ENCODE peak calls at places on chromosomes 12 and 14, in five cellular contexts. One of them, this sample, is unnamed. For H3K27me3, the result is how much of the 10 kb centered on the place peaks cover.

GRCh38 chr14:51398898-51399297 is 158.9 kb downstream of the TMX1 start:
- DNase-seq in pancreas: no peak
- DNase-seq in body of pancreas: no peak
- DNase-seq in cardiac muscle cell: no peak
- DNase-seq in PC-9: peak
- DNase-seq in this sample: no peak

GRCh38 chr12:65741662-65742480 is 82.4 kb upstream of the HMGA2 start:
- DNase-seq in PC-9: no peak
- DNase-seq in body of pancreas: peak
- DNase-seq in pancreas: no peak
- DNase-seq in cardiac muscle cell: peak
- DNase-seq in this sample: peak

GRCh38 chr14:52315355-52315718 is 1.2 kb downstream of the PTGER2 start:
- DNase-seq in PC-9: no peak
- DNase-seq in cardiac muscle cell: no peak
- DNase-seq in body of pancreas: no peak
- DNase-seq in pancreas: no peak
- DNase-seq in this sample: no peak

GRCh38 chr12:97386133-97386581 is 76.4 kb upstream of the RMST start:
- DNase-seq in cardiac muscle cell: no peak
- DNase-seq in body of pancreas: peak
- DNase-seq in pancreas: no peak
- DNase-seq in PC-9: no peak
- DNase-seq in this sample: no peak

GRCh38 chr14:81303258-81303935 is 82.6 kb upstream of the GTF2A1 start:
- DNase-seq in cardiac muscle cell: no peak
- DNase-seq in body of pancreas: peak
- DNase-seq in pancreas: peak
- DNase-seq in PC-9: peak
- DNase-seq in this sample: peak

GRCh38 chr12:27969011-27969900 is 3.3 kb downstream of the PTHLH start:
- DNase-seq in body of pancreas: peak
- DNase-seq in pancreas: peak
- DNase-seq in PC-9: no peak
- DNase-seq in cardiac muscle cell: peak
- DNase-seq in this sample: no peak

GRCh38 chr12:103748002-103748401 is 93.0 kb downstream of the NT5DC3 start:
- DNase-seq in pancreas: no peak
- DNase-seq in body of pancreas: no peak
- DNase-seq in cardiac muscle cell: no peak
- DNase-seq in PC-9: peak
- DNase-seq in this sample: no peak

GRCh38 chr12:114263031-114263825 is 142.7 kb downstream of the TBX5 start:
- DNase-seq in cardiac muscle cell: no peak
- DNase-seq in body of pancreas: no peak
- DNase-seq in pancreas: no peak
- DNase-seq in PC-9: no peak
- DNase-seq in this sample: no peak

GRCh38 chr14:106422066-106422465 is 895.7 kb downstream of the TMEM121 start:
- DNase-seq in body of pancreas: no peak
- DNase-seq in pancreas: no peak
- DNase-seq in PC-9: no peak
- DNase-seq in cardiac muscle cell: no peak
- DNase-seq in this sample: no peak

GRCh38 chr12:56299308-56299852 is 750 bp downstream of the CS start:
- DNase-seq in PC-9: no peak
- DNase-seq in cardiac muscle cell: no peak
- DNase-seq in pancreas: no peak
- DNase-seq in body of pancreas: peak
- DNase-seq in this sample: no peak

GRCh38 chr12:26806556-26806955 is 26.4 kb downstream of the ITPR2 start:
- DNase-seq in pancreas: no peak
- DNase-seq in body of pancreas: no peak
- DNase-seq in PC-9: no peak
- DNase-seq in cardiac muscle cell: no peak
- DNase-seq in this sample: no peak

GRCh38 chr12:129911437-129912049 is 7.7 kb upstream of the TMEM132D start:
- DNase-seq in cardiac muscle cell: peak
- DNase-seq in PC-9: no peak
- DNase-seq in pancreas: peak
- DNase-seq in body of pancreas: peak
- DNase-seq in this sample: no peak

GRCh38 chr12:100348657-100349454 is 8.0 kb upstream of the SLC17A8 start:
- DNase-seq in PC-9: no peak
- DNase-seq in pancreas: no peak
- DNase-seq in cardiac muscle cell: no peak
- DNase-seq in body of pancreas: no peak
- DNase-seq in this sample: no peak

GRCh38 chr14:34461334-34462131 is 507 bp downstream of the SPTSSA start:
- DNase-seq in body of pancreas: peak
- DNase-seq in cardiac muscle cell: peak
- DNase-seq in pancreas: peak
- DNase-seq in PC-9: peak
- DNase-seq in this sample: no peak

GRCh38 chr14:81400202-81400678 is at the start of gene STON2:
- DNase-seq in body of pancreas: peak
- DNase-seq in cardiac muscle cell: no peak
- DNase-seq in PC-9: peak
- DNase-seq in pancreas: no peak
- DNase-seq in this sample: no peak

GRCh38 chr12:121792607-121793500 is 634 bp downstream of the RHOF start:
- DNase-seq in pancreas: peak
- DNase-seq in PC-9: peak
- DNase-seq in cardiac muscle cell: peak
- DNase-seq in body of pancreas: no peak
- DNase-seq in this sample: peak

GRCh38 chr14:79011091-79011919 is 841.1 kb downstream of the NRXN3 start:
- DNase-seq in PC-9: peak
- DNase-seq in cardiac muscle cell: peak
- DNase-seq in body of pancreas: peak
- DNase-seq in pancreas: peak
- DNase-seq in this sample: no peak

GRCh38 chr14:58362798-58363412 is 32.8 kb upstream of the TOMM20L start:
- DNase-seq in PC-9: no peak
- DNase-seq in body of pancreas: no peak
- DNase-seq in pancreas: no peak
- DNase-seq in cardiac muscle cell: peak
- DNase-seq in this sample: no peak

GRCh38 chr14:77076118-77076631 is 21.9 kb upstream of the CIPC start:
- DNase-seq in pancreas: no peak
- DNase-seq in body of pancreas: peak
- DNase-seq in PC-9: no peak
- DNase-seq in cardiac muscle cell: no peak
- DNase-seq in this sample: no peak

GRCh38 chr12:88854260-88854659 is 274.0 kb upstream of the KITLG start:
- DNase-seq in body of pancreas: no peak
- DNase-seq in PC-9: peak
- DNase-seq in pancreas: no peak
- DNase-seq in cardiac muscle cell: no peak
- DNase-seq in this sample: no peak

GRCh38 chr12:112988224-112988623 is 9.9 kb downstream of the OAS2 start:
- DNase-seq in pancreas: no peak
- DNase-seq in PC-9: no peak
- DNase-seq in body of pancreas: no peak
- DNase-seq in cardiac muscle cell: no peak
- DNase-seq in this sample: no peak

GRCh38 chr12:71125515-71125914 is 32.3 kb downstream of the TSPAN8 start:
- DNase-seq in PC-9: no peak
- DNase-seq in cardiac muscle cell: no peak
- DNase-seq in pancreas: no peak
- DNase-seq in body of pancreas: peak
- DNase-seq in this sample: no peak

GRCh38 chr12:101051901-101052550 is 158.0 kb downstream of the SLC5A8 start:
- DNase-seq in body of pancreas: peak
- DNase-seq in cardiac muscle cell: no peak
- DNase-seq in pancreas: peak
- DNase-seq in PC-9: no peak
- DNase-seq in this sample: no peak

GRCh38 chr12:115259968-115260806 is 576.2 kb upstream of the TBX3 start:
- DNase-seq in cardiac muscle cell: no peak
- DNase-seq in pancreas: no peak
- DNase-seq in PC-9: no peak
- DNase-seq in body of pancreas: no peak
- DNase-seq in this sample: no peak

GRCh38 chr14:93032301-93032929 is 83.3 kb downstream of the ITPK1 start:
- DNase-seq in cardiac muscle cell: no peak
- DNase-seq in body of pancreas: no peak
- DNase-seq in pancreas: no peak
- DNase-seq in PC-9: peak
- DNase-seq in this sample: no peak

GRCh38 chr12:12097821-12098688 is 27.3 kb downstream of the BCL2L14 start:
- DNase-seq in pancreas: no peak
- DNase-seq in body of pancreas: no peak
- DNase-seq in cardiac muscle cell: no peak
- DNase-seq in PC-9: no peak
- DNase-seq in this sample: no peak

GRCh38 chr14:99572173-99572999 is 31.6 kb downstream of the CCDC85C start:
- DNase-seq in pancreas: no peak
- DNase-seq in body of pancreas: peak
- DNase-seq in PC-9: no peak
- DNase-seq in cardiac muscle cell: peak
- DNase-seq in this sample: no peak

GRCh38 chr12:46187023-46187422 is 81.8 kb downstream of the SLC38A1 start:
- DNase-seq in body of pancreas: peak
- DNase-seq in PC-9: no peak
- DNase-seq in cardiac muscle cell: no peak
- DNase-seq in pancreas: peak
- DNase-seq in this sample: no peak

GRCh38 chr12:11758838-11759509 is 109.5 kb downstream of the ETV6 start:
- DNase-seq in cardiac muscle cell: peak
- DNase-seq in pancreas: no peak
- DNase-seq in body of pancreas: no peak
- DNase-seq in PC-9: no peak
- DNase-seq in this sample: peak

GRCh38 chr14:60643443-60644402 is 5.6 kb downstream of the SIX1 start:
- DNase-seq in PC-9: no peak
- DNase-seq in cardiac muscle cell: no peak
- DNase-seq in body of pancreas: no peak
- DNase-seq in pancreas: no peak
- DNase-seq in this sample: no peak

DNA sequence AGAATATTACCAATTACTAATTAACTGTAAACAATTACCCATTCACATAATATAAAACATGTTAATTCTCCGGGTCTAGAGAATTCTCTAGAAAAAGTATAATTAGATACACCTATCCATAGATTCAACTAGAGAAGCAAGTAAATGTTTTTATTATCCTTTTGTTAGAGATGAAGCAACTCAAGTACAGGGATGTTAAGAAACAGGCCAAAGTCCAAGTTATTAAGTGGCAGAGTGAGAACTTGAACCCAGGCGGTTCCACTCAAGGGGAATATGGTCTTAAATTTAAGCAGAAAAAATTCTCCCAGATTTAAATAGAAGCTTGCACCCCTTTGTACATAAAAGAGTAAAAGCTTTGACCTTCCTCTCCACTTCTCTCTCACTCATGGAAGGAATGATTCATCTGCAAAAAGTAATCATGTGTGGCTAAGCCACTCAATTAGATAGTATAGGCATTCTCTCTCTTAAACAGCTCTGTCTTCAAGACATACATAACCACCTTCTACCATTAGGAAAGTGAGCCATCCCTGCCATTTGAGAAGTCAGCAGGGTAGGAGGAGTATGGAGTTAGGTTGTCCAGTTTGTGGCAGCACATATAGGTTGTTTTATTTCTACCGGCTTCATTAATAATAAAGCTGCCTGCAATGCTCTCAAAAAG is 34.1 kb downstream of the ERGIC2 start:
- DNase-seq in PC-9: no peak
- DNase-seq in body of pancreas: no peak
- DNase-seq in pancreas: no peak
- DNase-seq in cardiac muscle cell: no peak
- DNase-seq in this sample: no peak
- TF ChIP-seq CTCF in PC-9: no peak
- TF ChIP-seq CTCF in body of pancreas: no peak
- TF ChIP-seq CTCF in pancreas: no peak
- TF ChIP-seq CTCF in cardiac muscle cell: no peak
- TF ChIP-seq CTCF in this sample: no peak

GRCh38 chr12:131774576-131774975 is 53.6 kb upstream of the MMP17 start:
- DNase-seq in cardiac muscle cell: no peak
- DNase-seq in PC-9: no peak
- DNase-seq in pancreas: no peak
- DNase-seq in body of pancreas: no peak
- DNase-seq in this sample: no peak
- H3K4me3 ChIP-seq in cardiac muscle cell: no peak
- H3K4me3 ChIP-seq in PC-9: no peak
- H3K4me3 ChIP-seq in pancreas: no peak
- H3K4me3 ChIP-seq in body of pancreas: no peak
- H3K4me3 ChIP-seq in this sample: no peak

GRCh38 chr14:95703341-95703740 is 10.6 kb downstream of the TCL1A start:
- DNase-seq in pancreas: no peak
- DNase-seq in cardiac muscle cell: no peak
- DNase-seq in PC-9: no peak
- DNase-seq in body of pancreas: no peak
- DNase-seq in this sample: no peak

GRCh38 chr14:95703805-95704204 is 10.1 kb downstream of the TCL1A start:
- DNase-seq in pancreas: no peak
- DNase-seq in body of pancreas: no peak
- DNase-seq in cardiac muscle cell: no peak
- DNase-seq in PC-9: no peak
- DNase-seq in this sample: no peak

GRCh38 chr14:95710106-95710505 is 3.8 kb downstream of the TCL1A start:
- DNase-seq in pancreas: no peak
- DNase-seq in PC-9: no peak
- DNase-seq in body of pancreas: no peak
- DNase-seq in cardiac muscle cell: no peak
- DNase-seq in this sample: no peak

GRCh38 chr14:95705518-95705917 is 8.4 kb downstream of the TCL1A start:
- DNase-seq in cardiac muscle cell: no peak
- DNase-seq in pancreas: no peak
- DNase-seq in PC-9: no peak
- DNase-seq in body of pancreas: no peak
- DNase-seq in this sample: no peak

GRCh38 chr14:95707327-95707726 is 6.6 kb downstream of the TCL1A start:
- DNase-seq in body of pancreas: no peak
- DNase-seq in PC-9: no peak
- DNase-seq in pancreas: no peak
- DNase-seq in cardiac muscle cell: no peak
- DNase-seq in this sample: no peak
- H3K27me3 ChIP-seq in body of pancreas: under half
- H3K27me3 ChIP-seq in PC-9: under half
- H3K27me3 ChIP-seq in pancreas: under half
- H3K27me3 ChIP-seq in cardiac muscle cell: under half
- H3K27me3 ChIP-seq in this sample: under half

DNA sequence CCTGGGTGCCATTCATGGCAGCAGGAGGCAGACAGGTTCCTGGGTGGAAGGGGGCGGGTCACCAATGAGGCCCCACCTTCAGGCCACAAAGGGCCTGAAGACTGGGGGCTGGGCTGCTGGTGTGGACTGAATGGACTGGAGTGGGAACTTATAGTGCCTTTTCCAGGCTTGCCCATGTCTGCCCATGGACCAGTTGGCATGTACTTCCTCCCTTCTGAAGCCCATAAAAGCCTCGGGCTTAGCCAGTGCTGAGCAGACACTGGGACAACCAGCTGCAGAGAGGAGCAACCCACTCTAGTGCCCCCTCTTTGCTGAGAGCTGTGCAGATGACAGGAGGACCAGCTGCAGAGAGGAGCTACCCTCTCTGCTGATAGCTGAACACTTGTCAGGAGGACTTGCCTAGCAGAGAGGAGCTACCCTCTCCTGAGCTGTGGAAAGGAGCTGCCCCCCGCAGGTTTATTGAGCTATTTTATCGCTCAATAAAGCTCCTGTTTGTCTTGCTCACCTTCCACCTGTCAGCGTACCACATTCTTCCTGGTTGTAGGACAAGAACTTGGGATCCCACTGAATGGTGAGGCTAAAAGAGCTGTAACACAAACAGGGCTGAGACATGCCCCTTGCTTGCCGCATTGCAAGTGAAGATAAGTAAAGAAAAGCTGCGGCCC is 34.0 kb downstream of the APAF1 start:
- DNase-seq in PC-9: no peak
- DNase-seq in cardiac muscle cell: no peak
- DNase-seq in body of pancreas: no peak
- DNase-seq in pancreas: no peak
- DNase-seq in this sample: no peak
- TF ChIP-seq CTCF in PC-9: no peak
- TF ChIP-seq CTCF in cardiac muscle cell: no peak
- TF ChIP-seq CTCF in body of pancreas: no peak
- TF ChIP-seq CTCF in pancreas: no peak
- TF ChIP-seq CTCF in this sample: no peak

This sample was measured in GM06990.